ENCODE peak calls at places on chromosome 10, in eight cellular contexts. G is gastrocnemius medialis, X is bronchial epithelial cell, B is thyroid gland, P is neural crest cell, A is endothelial cell, S is nephron progenitor cell, R is AG10803. Q is an unnamed sample.

GRCh38 chr10:103915794-103916193 is 2.2 kb downstream of the STN1 start:
- DNase-seq in B (no peak), A (no peak), P (no peak), G (no peak), X (no peak), R (no peak), S (no peak), Q (peak; percentile 45)

GRCh38 chr10:47013469-47014169 is 102.4 kb downstream of the PTPN20 start:
- DNase-seq in B (no peak), X (no peak), R (peak; percentile 71), P (no peak), A (no peak), G (peak; percentile 53), S (no peak), Q (no peak)

GRCh38 chr10:80474920-80475319 is 20.8 kb downstream of the TSPAN14 start:
- DNase-seq in B (no peak), R (no peak), S (no peak), A (no peak), P (no peak), X (no peak), G (no peak), Q (no peak)

GRCh38 chr10:27252267-27253000 is 11.8 kb upstream of the ACBD5 start:
- DNase-seq in R (peak; percentile 65), G (peak; percentile 51), X (peak; percentile 13), S (peak; percentile 41), B (peak; percentile 80), A (peak; percentile 79), P (no peak), Q (peak; percentile 82)

GRCh38 chr10:105973912-105974311 is 1190.6 kb downstream of the SORCS1 start:
- DNase-seq in B (no peak), P (no peak), A (no peak), X (no peak), S (no peak), R (no peak), G (no peak), Q (no peak)

GRCh38 chr10:7458554-7458953 is 47.7 kb upstream of the SFMBT2 start:
- DNase-seq in B (no peak), R (peak; percentile 8), S (no peak), X (peak; percentile 4), G (no peak), A (no peak), P (no peak), Q (no peak)

GRCh38 chr10:119981826-119982225 is 89.3 kb downstream of the SEC23IP start:
- DNase-seq in R (no peak), A (no peak), S (no peak), P (no peak), B (no peak), G (no peak), X (peak; percentile 8), Q (no peak)

GRCh38 chr10:125538947-125539649 is 143.9 kb downstream of the TEX36 start:
- DNase-seq in P (no peak), R (no peak), B (peak; percentile 88), G (peak; percentile 21), S (no peak), A (no peak), X (no peak), Q (no peak)

GRCh38 chr10:129438024-129438423 is 29.0 kb upstream of the MGMT start:
- DNase-seq in S (no peak), X (no peak), P (no peak), A (no peak), G (no peak), R (no peak), B (no peak), Q (no peak)

GRCh38 chr10:52216852-52217251 is 97.2 kb upstream of the DKK1 start:
- DNase-seq in A (peak; percentile 15), X (peak; percentile 29), G (peak; percentile 36), P (no peak), B (no peak), R (peak; percentile 81), S (peak; percentile 46), Q (no peak)

GRCh38 chr10:8768341-8768740 is 713.9 kb downstream of the GATA3 start:
- DNase-seq in G (no peak), X (peak; percentile 73), S (no peak), P (no peak), A (no peak), B (no peak), R (no peak), Q (no peak)

GRCh38 chr10:130934333-130935035 is 377.0 kb downstream of the TCERG1L start:
- DNase-seq in X (no peak), P (no peak), A (no peak), S (no peak), B (peak; percentile 9), R (no peak), G (no peak), Q (no peak)

GRCh38 chr10:97120370-97120769 is 65.4 kb downstream of the SLIT1 start:
- DNase-seq in G (no peak), P (no peak), X (no peak), R (no peak), S (no peak), B (no peak), A (no peak), Q (no peak)

GRCh38 chr10:97119058-97119832 is 66.5 kb downstream of the SLIT1 start:
- DNase-seq in G (no peak), A (no peak), P (no peak), B (no peak), S (no peak), X (no peak), R (no peak), Q (no peak)

GRCh38 chr10:97115846-97116245 is 69.9 kb downstream of the SLIT1 start:
- DNase-seq in S (no peak), R (no peak), B (no peak), X (no peak), A (no peak), P (no peak), G (no peak), Q (no peak)

GRCh38 chr10:97116534-97117162 is 69.1 kb downstream of the SLIT1 start:
- DNase-seq in S (no peak), P (no peak), B (no peak), X (no peak), R (no peak), G (no peak), A (no peak), Q (no peak)

GRCh38 chr10:97117372-97117771 is 68.4 kb downstream of the SLIT1 start:
- DNase-seq in P (no peak), G (no peak), S (no peak), R (no peak), A (no peak), B (no peak), X (peak; percentile 32), Q (no peak)
- TF ChIP-seq CTCF in P (no peak), G (peak; percentile 35), S (no peak), R (peak; percentile 36), A (peak; percentile 16), B (no peak), X (peak; percentile 19), Q (peak; percentile 16)

DNA sequence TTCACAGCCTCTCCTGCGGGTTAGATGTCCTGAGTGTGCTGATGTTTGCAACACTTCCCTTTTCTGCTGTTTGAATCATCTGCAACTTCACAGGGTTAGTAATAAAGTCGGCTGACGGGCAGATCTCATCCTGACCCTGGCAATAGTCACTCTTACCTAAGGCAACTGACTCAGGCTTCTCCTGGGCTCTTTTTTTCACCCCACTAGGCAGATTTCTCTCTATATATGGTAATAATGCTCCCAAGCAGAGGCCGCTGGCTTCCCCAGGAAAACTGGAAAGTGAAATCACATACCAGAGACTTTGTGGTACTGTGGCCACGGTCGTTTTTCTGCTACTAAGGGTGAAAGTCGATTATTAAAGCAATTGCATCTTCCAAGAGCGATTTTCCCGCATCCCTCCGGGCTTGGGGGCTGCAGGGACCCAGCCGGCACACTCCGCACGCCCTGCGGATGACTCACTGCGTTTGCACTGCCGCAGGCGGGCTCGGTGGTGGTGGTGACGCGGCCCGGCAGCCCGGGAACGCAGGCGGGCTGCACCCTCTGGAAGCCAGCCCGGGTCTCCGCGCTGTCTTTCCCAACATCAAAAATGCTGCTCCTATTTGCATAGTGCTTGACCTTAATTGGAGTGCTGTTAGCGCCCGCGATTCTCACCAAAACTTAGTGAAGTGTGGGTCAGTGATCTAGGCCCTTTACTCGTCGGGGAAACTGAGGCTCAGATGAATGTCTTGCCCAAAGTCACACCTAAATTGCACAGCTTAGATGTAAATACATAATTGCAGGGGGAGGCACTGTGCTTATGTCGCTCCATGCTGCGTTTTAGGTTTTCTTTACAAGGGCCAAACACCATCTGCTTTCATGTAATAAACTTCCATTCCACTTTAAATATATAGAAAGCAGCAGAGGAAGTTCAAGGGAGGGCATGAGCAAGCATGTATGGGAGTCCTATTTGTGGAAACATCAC is 47.6 kb upstream of the ITGB1 start:
- DNase-seq in G (peak; percentile 39), A (peak; percentile 68), X (peak; percentile 98), P (peak; percentile 54), S (peak; percentile 66), B (peak; percentile 47), R (peak; percentile 97), Q (peak; percentile 45)
- TF ChIP-seq CTCF in G (no peak), A (no peak), X (no peak), P (no peak), S (no peak), B (no peak), R (no peak), Q (no peak)

GRCh38 chr10:116440330-116441030 is 12.8 kb downstream of the PNLIPRP3 start:
- DNase-seq in S (no peak), X (peak; percentile 82), P (no peak), R (no peak), G (no peak), A (no peak), B (no peak), Q (no peak)

DNA sequence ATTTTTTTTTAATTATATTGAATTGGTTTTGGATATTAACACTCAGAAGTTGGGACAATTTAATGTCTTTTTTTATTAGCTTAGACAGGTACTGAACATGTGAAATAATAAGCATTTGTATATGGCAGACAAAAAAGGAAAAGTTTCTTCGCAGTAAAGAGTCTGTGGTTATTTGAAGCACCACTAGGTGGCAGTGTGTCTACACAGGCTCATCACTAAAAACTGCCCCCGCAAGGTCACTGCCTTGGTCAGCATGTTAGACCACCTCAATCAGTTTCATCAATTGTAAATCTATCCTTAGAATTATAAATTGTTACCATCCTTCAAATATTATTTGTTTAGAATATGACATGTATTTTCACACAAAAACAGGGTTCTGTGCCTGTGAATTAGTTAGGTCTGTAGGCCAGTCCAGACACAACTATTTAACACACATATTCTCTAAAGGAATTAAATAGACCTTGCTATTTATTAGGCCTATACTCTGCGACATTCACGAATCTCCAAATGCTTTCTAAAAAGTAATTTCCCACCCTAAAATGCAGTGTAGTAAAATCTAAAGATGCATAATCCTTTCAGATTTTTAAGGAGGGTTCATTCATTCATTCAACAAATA is 17.0 kb downstream of the PNLIPRP3 start:
- DNase-seq in R (peak; percentile 48), S (peak; percentile 51), G (no peak), X (peak; percentile 39), B (no peak), A (peak; percentile 44), P (peak; percentile 48), Q (no peak)
- TF ChIP-seq CTCF in R (peak; percentile 91), S (peak; percentile 95), G (no peak), X (peak; percentile 74), B (peak; percentile 24), A (peak; percentile 89), P (peak; percentile 95), Q (peak; percentile 55)

GRCh38 chr10:59312247-59312646 is 50.1 kb downstream of the FAM13C start:
- DNase-seq in X (no peak), P (no peak), R (no peak), G (no peak), A (no peak), S (no peak), B (no peak), Q (no peak)
- TF ChIP-seq CTCF in X (no peak), P (no peak), R (no peak), G (no peak), A (no peak), S (no peak), B (no peak), Q (no peak)

GRCh38 chr10:6298428-6298827 is 95.7 kb downstream of the PFKFB3 start:
- DNase-seq in S (no peak), B (no peak), R (no peak), A (no peak), X (no peak), G (no peak), P (no peak), Q (no peak)
- TF ChIP-seq CTCF in S (no peak), B (no peak), R (no peak), A (no peak), X (no peak), G (no peak), P (no peak), Q (no peak)

Q was measured in natural killer cell.